ENCODE peak calls at places on chromosomes 4 and X, in four cellular contexts. One of them, this sample, is unnamed.

GRCh38 chr4:145605941-145606340 is 13.2 kb upstream of the MMAA start:
- DNase-seq in nephron progenitor cell: no peak
- DNase-seq in NCI-H460: no peak
- DNase-seq in AG08396: no peak
- DNase-seq in this sample: no peak

GRCh38 chr4:37770016-37770415 is 56.5 kb upstream of the PGM2 start:
- DNase-seq in nephron progenitor cell: no peak
- DNase-seq in NCI-H460: no peak
- DNase-seq in AG08396: no peak
- DNase-seq in this sample: no peak

GRCh38 chr4:116603096-116603495 is 482.3 kb downstream of the TRAM1L1 start:
- DNase-seq in nephron progenitor cell: no peak
- DNase-seq in NCI-H460: no peak
- DNase-seq in AG08396: no peak
- DNase-seq in this sample: no peak

GRCh38 chrX:25344191-25344936 is 328.6 kb upstream of the ARX start:
- DNase-seq in nephron progenitor cell: no peak
- DNase-seq in NCI-H460: no peak
- DNase-seq in AG08396: no peak
- DNase-seq in this sample: no peak

GRCh38 chr4:120443111-120443510 is 376.5 kb upstream of the MAD2L1 start:
- DNase-seq in nephron progenitor cell: no peak
- DNase-seq in NCI-H460: no peak
- DNase-seq in AG08396: no peak
- DNase-seq in this sample: no peak

GRCh38 chr4:45063701-45064100 is 337.3 kb upstream of the GNPDA2 start:
- DNase-seq in nephron progenitor cell: no peak
- DNase-seq in NCI-H460: no peak
- DNase-seq in AG08396: no peak
- DNase-seq in this sample: no peak

GRCh38 chrX:46588263-46588662 is 14.7 kb downstream of the CHST7 start:
- DNase-seq in nephron progenitor cell: no peak
- DNase-seq in NCI-H460: no peak
- DNase-seq in AG08396: no peak
- DNase-seq in this sample: no peak

GRCh38 chrX:105820247-105820646 is 2.1 kb upstream of the NRK start:
- DNase-seq in nephron progenitor cell: no peak
- DNase-seq in NCI-H460: no peak
- DNase-seq in AG08396: no peak
- DNase-seq in this sample: no peak

GRCh38 chrX:155867821-155868220 is 13.3 kb upstream of the VAMP7 start:
- DNase-seq in nephron progenitor cell: no peak
- DNase-seq in NCI-H460: no peak
- DNase-seq in AG08396: no peak
- DNase-seq in this sample: no peak

GRCh38 chrX:110118535-110118934 is 115.6 kb downstream of the TMEM164 start:
- DNase-seq in nephron progenitor cell: no peak
- DNase-seq in NCI-H460: no peak
- DNase-seq in AG08396: no peak
- DNase-seq in this sample: no peak

GRCh38 chr4:151583188-151583587 is 174.2 kb downstream of the FHIP1A start:
- DNase-seq in nephron progenitor cell: no peak
- DNase-seq in NCI-H460: no peak
- DNase-seq in AG08396: no peak
- DNase-seq in this sample: no peak

GRCh38 chrX:105126201-105126600 is 94.3 kb downstream of the TEX13A start:
- DNase-seq in nephron progenitor cell: no peak
- DNase-seq in NCI-H460: no peak
- DNase-seq in AG08396: no peak
- DNase-seq in this sample: no peak

GRCh38 chr4:78656968-78657445 is 105.4 kb downstream of the ANXA3 start:
- DNase-seq in nephron progenitor cell: no peak
- DNase-seq in NCI-H460: no peak
- DNase-seq in AG08396: no peak
- DNase-seq in this sample: no peak

GRCh38 chrX:42442745-42443144 is 335.2 kb downstream of the PPP1R2C start:
- DNase-seq in nephron progenitor cell: no peak
- DNase-seq in NCI-H460: no peak
- DNase-seq in AG08396: no peak
- DNase-seq in this sample: no peak

GRCh38 chr4:111991797-111992196 is 153.5 kb upstream of the FAM241A start:
- DNase-seq in nephron progenitor cell: no peak
- DNase-seq in NCI-H460: peak; percentile 54
- DNase-seq in AG08396: peak; percentile 47
- DNase-seq in this sample: no peak

GRCh38 chr4:3299122-3299521 is 6.3 kb downstream of the RGS12 start:
- DNase-seq in nephron progenitor cell: no peak
- DNase-seq in NCI-H460: no peak
- DNase-seq in AG08396: no peak
- DNase-seq in this sample: no peak

GRCh38 chr4:165052627-165053026 is 1.0 kb upstream of the TRIM75 start:
- DNase-seq in nephron progenitor cell: no peak
- DNase-seq in NCI-H460: no peak
- DNase-seq in AG08396: no peak
- DNase-seq in this sample: no peak

GRCh38 chr4:73723945-73724344 is 16.4 kb upstream of the CXCL8 start:
- DNase-seq in nephron progenitor cell: no peak
- DNase-seq in NCI-H460: no peak
- DNase-seq in AG08396: no peak
- DNase-seq in this sample: no peak

GRCh38 chr4:139457318-139457717 is 3.4 kb downstream of the RAB33B start:
- DNase-seq in nephron progenitor cell: no peak
- DNase-seq in NCI-H460: no peak
- DNase-seq in AG08396: no peak
- DNase-seq in this sample: no peak

GRCh38 chr4:20254517-20255250 is 3.0 kb downstream of the SLIT2 start:
- DNase-seq in nephron progenitor cell: peak; percentile 75
- DNase-seq in NCI-H460: no peak
- DNase-seq in AG08396: peak; percentile 24
- DNase-seq in this sample: peak; percentile 52

GRCh38 chr4:37802068-37802666 is 24.3 kb upstream of the PGM2 start:
- DNase-seq in nephron progenitor cell: peak; percentile 34
- DNase-seq in NCI-H460: peak; percentile 75
- DNase-seq in AG08396: peak; percentile 52
- DNase-seq in this sample: peak; percentile 15

GRCh38 chr4:172308078-172308477 is 494.9 kb downstream of the GALNTL6 start:
- DNase-seq in nephron progenitor cell: no peak
- DNase-seq in NCI-H460: no peak
- DNase-seq in AG08396: no peak
- DNase-seq in this sample: no peak

GRCh38 chr4:95850161-95850560 is 10.3 kb downstream of the PDHA2 start:
- DNase-seq in nephron progenitor cell: no peak
- DNase-seq in NCI-H460: no peak
- DNase-seq in AG08396: no peak
- DNase-seq in this sample: no peak

GRCh38 chr4:175109933-175110332 is 191.8 kb downstream of the ADAM29 start:
- DNase-seq in nephron progenitor cell: no peak
- DNase-seq in NCI-H460: no peak
- DNase-seq in AG08396: no peak
- DNase-seq in this sample: no peak

This sample was measured in neuronal stem cell.